ENCODE peak calls at places on chromosome 20, in five cellular contexts. U is H9; X is fibroblast of lung; A is DMS79 treated with DMSO at 0.1 percent for 48 hours; R is CD8-positive, alpha-beta memory T cell. Z is an unnamed sample.

GRCh38 chr20:49400904-49401303 is 81.6 kb downstream of the KCNB1 start:
- DNase-seq in U (no peak), X (peak), A (no peak), R (no peak), Z (no peak)

GRCh38 chr20:9594284-9594875 is 80.0 kb downstream of the LAMP5 start:
- DNase-seq in U (no peak), X (no peak), A (no peak), R (no peak), Z (no peak)

GRCh38 chr20:1926237-1926636 is 31.0 kb downstream of the SIRPA start:
- DNase-seq in U (no peak), X (no peak), A (no peak), R (no peak), Z (no peak)

GRCh38 chr20:36792422-36792821 is 18.9 kb upstream of the DSN1 start:
- DNase-seq in U (peak), X (peak), A (no peak), R (no peak), Z (no peak)

GRCh38 chr20:19688031-19688806 is 69.8 kb upstream of the RIN2 start:
- DNase-seq in U (peak), X (peak), A (peak), R (no peak), Z (no peak)

GRCh38 chr20:55800501-55800900 is 204.8 kb downstream of the CBLN4 start:
- DNase-seq in U (no peak), X (no peak), A (no peak), R (no peak), Z (no peak)

GRCh38 chr20:45779011-45779915 is 12.4 kb downstream of the WFDC3 start:
- DNase-seq in U (no peak), X (peak), A (peak), R (no peak), Z (no peak)

GRCh38 chr20:63699466-63700198 is 3.2 kb downstream of the TNFRSF6B start:
- DNase-seq in U (peak), X (no peak), A (no peak), R (no peak), Z (no peak)

GRCh38 chr20:19880256-19881079 is 122.4 kb downstream of the RIN2 start:
- DNase-seq in U (no peak), X (peak), A (no peak), R (no peak), Z (no peak)

GRCh38 chr20:18048191-18048590 is 9.5 kb downstream of the OVOL2 start:
- DNase-seq in U (no peak), X (no peak), A (no peak), R (no peak), Z (no peak)

GRCh38 chr20:62234346-62234745 is 4.0 kb upstream of the OSBPL2 start:
- DNase-seq in U (no peak), X (no peak), A (no peak), R (no peak), Z (no peak)

GRCh38 chr20:45153756-45154155 is 20.9 kb upstream of the PI3 start:
- DNase-seq in U (no peak), X (no peak), A (no peak), R (no peak), Z (no peak)

GRCh38 chr20:58374906-58375760 is 13.9 kb upstream of the VAPB start:
- DNase-seq in U (peak), X (peak), A (no peak), R (no peak), Z (no peak)

GRCh38 chr20:63885264-63886053 is 9.5 kb upstream of the DNAJC5 start:
- DNase-seq in U (no peak), X (no peak), A (no peak), R (no peak), Z (no peak)

GRCh38 chr20:32742322-32743236 is 688 bp downstream of the COMMD7 start:
- DNase-seq in U (no peak), X (no peak), A (no peak), R (peak), Z (no peak)

GRCh38 chr20:26209171-26209941 is 512.7 kb upstream of the ZNF337 start:
- DNase-seq in U (peak), X (no peak), A (no peak), R (peak), Z (no peak)

GRCh38 chr20:43507150-43508080 is at the start of gene L3MBTL1:
- DNase-seq in U (peak), X (peak), A (no peak), R (peak), Z (no peak)

GRCh38 chr20:2709205-2709981 is 16.8 kb downstream of the EBF4 start:
- DNase-seq in U (peak), X (no peak), A (no peak), R (no peak), Z (no peak)

GRCh38 chr20:3889489-3890409 is 562 bp downstream of the PANK2 start:
- DNase-seq in U (no peak), X (no peak), A (peak), R (peak), Z (peak)

GRCh38 chr20:47464380-47465101 is 37.1 kb upstream of the NCOA3 start:
- DNase-seq in U (no peak), X (peak), A (no peak), R (no peak), Z (no peak)

GRCh38 chr20:10594286-10594868 is 79.4 kb downstream of the JAG1 start:
- DNase-seq in U (no peak), X (no peak), A (no peak), R (no peak), Z (no peak)

GRCh38 chr20:41030536-41031242 is 2.1 kb downstream of the TOP1 start:
- DNase-seq in U (no peak), X (peak), A (peak), R (no peak), Z (no peak)

GRCh38 chr20:7935027-7935551 is 5.2 kb downstream of the HAO1 start:
- DNase-seq in U (no peak), X (no peak), A (no peak), R (no peak), Z (no peak)

GRCh38 chr20:57656252-57656820 is 36.1 kb upstream of the ZBP1 start:
- DNase-seq in U (peak), X (no peak), A (no peak), R (no peak), Z (no peak)

GRCh38 chr20:62065669-62066338 is at the start of gene TAF4:
- DNase-seq in U (peak), X (peak), A (peak), R (peak), Z (peak)

GRCh38 chr20:48544402-48545333 is 283.1 kb downstream of the PREX1 start:
- DNase-seq in U (no peak), X (no peak), A (peak), R (no peak), Z (no peak)

GRCh38 chr20:59813126-59813947 is 120.1 kb downstream of the SYCP2 start:
- DNase-seq in U (peak), X (no peak), A (no peak), R (no peak), Z (no peak)

GRCh38 chr20:22217712-22218352 is 366.5 kb downstream of the FOXA2 start:
- DNase-seq in U (no peak), X (no peak), A (no peak), R (no peak), Z (no peak)

GRCh38 chr20:61050491-61050890 is 201.6 kb upstream of the CDH4 start:
- DNase-seq in U (no peak), X (no peak), A (no peak), R (no peak), Z (no peak)

GRCh38 chr20:11158589-11158988 is 484.8 kb upstream of the JAG1 start:
- DNase-seq in U (no peak), X (no peak), A (no peak), R (no peak), Z (no peak)

GRCh38 chr20:4713401-4713800 is 8.3 kb upstream of the PRND start:
- DNase-seq in U (no peak), X (no peak), A (no peak), R (no peak), Z (no peak)

GRCh38 chr20:25643735-25644134 is 19.9 kb upstream of the NANP start:
- DNase-seq in U (no peak), X (no peak), A (no peak), R (no peak), Z (no peak)

GRCh38 chr20:39264506-39265172 is 302.5 kb downstream of the DHX35 start:
- DNase-seq in U (peak), X (peak), A (no peak), R (no peak), Z (no peak)

GRCh38 chr20:32612351-32612750 is 27.2 kb upstream of the NOL4L start:
- DNase-seq in U (no peak), X (no peak), A (no peak), R (no peak), Z (no peak)

GRCh38 chr20:36320261-36320897 is 14.2 kb downstream of the DLGAP4 start:
- DNase-seq in U (peak), X (no peak), A (no peak), R (no peak), Z (no peak)

GRCh38 chr20:62599216-62600110 is 42.8 kb upstream of the SLCO4A1 start:
- DNase-seq in U (no peak), X (no peak), A (no peak), R (no peak), Z (no peak)

Z was measured in T-helper 22 cell.